ENCODE peak calls at places on chromosomes 7 and 10, in five cellular contexts. I, V, B, N and C are unnamed samples.

GRCh38 chr10:131315343-131315742 is 3.8 kb upstream of the TCERG1L start:
- DNase-seq in I (no peak), V (no peak), B (no peak), N (no peak), C (no peak)

GRCh38 chr7:5423844-5424688 is 432 bp upstream of the TNRC18 start:
- DNase-seq in I (no peak), V (no peak), B (peak), N (peak), C (peak)

GRCh38 chr7:106629521-106629920 is 31.4 kb downstream of the CCDC71L start:
- DNase-seq in I (no peak), V (no peak), B (no peak), N (no peak), C (no peak)

GRCh38 chr7:114085592-114086490 is 167.0 kb upstream of the PPP1R3A start:
- DNase-seq in I (peak), V (no peak), B (peak), N (peak), C (peak)

GRCh38 chr10:110775022-110775379 is 96.7 kb upstream of the PDCD4 start:
- DNase-seq in I (no peak), V (no peak), B (no peak), N (no peak), C (no peak)

GRCh38 chr10:98302711-98303365 is 34.8 kb upstream of the LOXL4 start:
- DNase-seq in I (no peak), V (no peak), B (no peak), N (no peak), C (no peak)

GRCh38 chr10:99538287-99538917 is 5.7 kb downstream of the NKX2-3 start:
- DNase-seq in I (no peak), V (no peak), B (no peak), N (no peak), C (no peak)

GRCh38 chr10:72263613-72264241 is 10.0 kb upstream of the DDIT4 start:
- DNase-seq in I (peak), V (no peak), B (peak), N (peak), C (peak)

GRCh38 chr7:147432068-147432467 is 1158.5 kb upstream of the C7orf33 start:
- DNase-seq in I (no peak), V (no peak), B (no peak), N (no peak), C (no peak)

GRCh38 chr10:16999665-17000451 is 129.8 kb downstream of the CUBN start:
- DNase-seq in I (no peak), V (no peak), B (no peak), N (no peak), C (no peak)

GRCh38 chr7:30207376-30207775 is 72.6 kb downstream of the MTURN start:
- DNase-seq in I (no peak), V (no peak), B (no peak), N (no peak), C (no peak)

GRCh38 chr7:13179775-13180448 is 492.5 kb downstream of the ARL4A start:
- DNase-seq in I (no peak), V (no peak), B (no peak), N (no peak), C (no peak)

GRCh38 chr7:44587843-44588711 is 6.0 kb upstream of the TMED4 start:
- DNase-seq in I (peak), V (no peak), B (peak), N (no peak), C (peak)

GRCh38 chr7:81676813-81677212 is 93.0 kb downstream of the HGF start:
- DNase-seq in I (no peak), V (no peak), B (no peak), N (no peak), C (no peak)

GRCh38 chr7:48643420-48644013 is 280.8 kb upstream of the CDC14C start:
- DNase-seq in I (no peak), V (no peak), B (peak), N (no peak), C (no peak)

GRCh38 chr10:43202224-43202656 is 64.0 kb downstream of the CSGALNACT2 start:
- DNase-seq in I (peak), V (no peak), B (no peak), N (peak), C (peak)

GRCh38 chr10:86498608-86499007 is 23.0 kb downstream of the WAPL start:
- DNase-seq in I (no peak), V (no peak), B (no peak), N (no peak), C (no peak)

GRCh38 chr10:24209421-24209770 is 458 bp downstream of the KIAA1217 start:
- DNase-seq in I (no peak), V (no peak), B (no peak), N (no peak), C (no peak)

GRCh38 chr10:69494626-69495558 is 43.6 kb downstream of the TSPAN15 start:
- DNase-seq in I (no peak), V (no peak), B (no peak), N (no peak), C (no peak)

GRCh38 chr7:519974-520458 is 370 bp upstream of the PDGFA start:
- DNase-seq in I (no peak), V (no peak), B (no peak), N (no peak), C (peak)

GRCh38 chr7:81534446-81534845 is 235.4 kb downstream of the HGF start:
- DNase-seq in I (no peak), V (no peak), B (no peak), N (no peak), C (no peak)

GRCh38 chr7:95365151-95365550 is 31.0 kb downstream of the PON3 start:
- DNase-seq in I (no peak), V (no peak), B (no peak), N (no peak), C (no peak)

GRCh38 chr7:157016352-157017041 is 6.0 kb upstream of the MNX1 start:
- DNase-seq in I (no peak), V (no peak), B (peak), N (peak), C (no peak)

GRCh38 chr10:2508971-2509605 is 558.3 kb upstream of the PFKP start:
- DNase-seq in I (no peak), V (no peak), B (no peak), N (no peak), C (no peak)

GRCh38 chr10:71312840-71313789 is 5.9 kb upstream of the SLC29A3 start:
- DNase-seq in I (no peak), V (no peak), B (no peak), N (peak), C (no peak)

GRCh38 chr10:18214692-18215563 is 74.7 kb downstream of the CACNB2 start:
- DNase-seq in I (no peak), V (no peak), B (no peak), N (no peak), C (no peak)

GRCh38 chr7:151566897-151567320 is 47.2 kb upstream of the RHEB start:
- DNase-seq in I (no peak), V (no peak), B (no peak), N (no peak), C (no peak)

GRCh38 chr7:780056-780455 is 52.2 kb upstream of the SUN1 start:
- DNase-seq in I (no peak), V (no peak), B (no peak), N (peak), C (no peak)

GRCh38 chr7:115941703-115942268 is 88.8 kb downstream of the TFEC start:
- DNase-seq in I (no peak), V (no peak), B (no peak), N (no peak), C (no peak)

GRCh38 chr7:133551471-133551870 is 298.6 kb downstream of the EXOC4 start:
- DNase-seq in I (no peak), V (no peak), B (no peak), N (no peak), C (no peak)

GRCh38 chr7:118111347-118111746 is 72.6 kb upstream of the LSM8 start:
- DNase-seq in I (no peak), V (no peak), B (no peak), N (no peak), C (no peak)

GRCh38 chr7:42746226-42746625 is 165.6 kb downstream of the C7orf25 start:
- DNase-seq in I (no peak), V (no peak), B (no peak), N (no peak), C (no peak)

GRCh38 chr7:32223071-32223650 is 153.0 kb upstream of the PDE1C start:
- DNase-seq in I (no peak), V (no peak), B (no peak), N (no peak), C (no peak)